ENCODE peak calls at places on chromosomes 1 and 21, in nine cellular contexts. O is ACHN; W is activated CD4-positive, alpha-beta T cell treated with anti-CD3 and anti-CD28 coated beads for 4 hours; H is activated T-cell treated with anti-CD3 and anti-CD28 coated beads for 24 hours; K is right cardiac atrium; B is activated naive CD8-positive, alpha-beta T cell treated with anti-CD3 and anti-CD28 coated beads, Interleukin-2, amount 10 ng/mL, durations not matched to agents 7 days and 5 days; X is activated T-helper 1 cell treated with anti-CD3 and anti-CD28 coated beads, Interleukin-2, amount 50 U/mL, for 16 hours; T is NCI-H2029; U is Peyer's patch. D is an unnamed sample.

GRCh38 chr21:45957986-45958610 is 23.5 kb upstream of the COL6A1 start:
- DNase-seq in O (no peak), W (no peak), H (no peak), K (peak), B (no peak), X (no peak), T (no peak), U (no peak), D (no peak)

GRCh38 chr1:53107570-53108322 is 34.7 kb downstream of the SLC1A7 start:
- DNase-seq in O (no peak), W (no peak), H (no peak), K (no peak), B (no peak), X (no peak), T (peak), U (no peak), D (peak)

GRCh38 chr21:33761104-33762036 is 119.1 kb downstream of the ITSN1 start:
- DNase-seq in O (peak), W (no peak), H (no peak), K (no peak), B (no peak), X (no peak), T (no peak), U (no peak), D (peak)

GRCh38 chr1:24108334-24109165 is 3.4 kb downstream of the MYOM3 start:
- DNase-seq in O (peak), W (no peak), H (no peak), K (peak), B (no peak), X (no peak), T (no peak), U (peak), D (peak)

GRCh38 chr1:1081311-1082238 is 7.5 kb upstream of the RNF223 start:
- DNase-seq in O (no peak), W (no peak), H (no peak), K (no peak), B (no peak), X (no peak), T (no peak), U (peak), D (no peak)

GRCh38 chr1:32336963-32337675 is 1.1 kb upstream of the MARCKSL1 start:
- DNase-seq in O (peak), W (peak), H (peak), K (peak), B (peak), X (no peak), T (no peak), U (no peak), D (peak)

GRCh38 chr1:105326883-105327282 is 1577.2 kb downstream of the AMY1C start:
- DNase-seq in O (no peak), W (no peak), H (no peak), K (no peak), B (no peak), X (no peak), T (no peak), U (no peak), D (no peak)

GRCh38 chr1:186165303-186165702 is 209.8 kb downstream of the TPR start:
- DNase-seq in O (no peak), W (no peak), H (no peak), K (no peak), B (no peak), X (no peak), T (no peak), U (no peak), D (peak)

GRCh38 chr1:49597436-49597835 is 426.3 kb downstream of the AGBL4 start:
- DNase-seq in O (no peak), W (no peak), H (no peak), K (no peak), B (no peak), X (no peak), T (peak), U (no peak), D (no peak)

D was measured in RPMI7951.